ENCODE peak calls at places on chromosomes 4 and X, in ten cellular contexts. X, I, T, J, C, D, S, E, B and Z are unnamed samples.

GRCh38 chr4:62487016-62487415 is 1286.9 kb downstream of the ADGRL3 start:
- DNase-seq in X (no peak), I (no peak), T (no peak), J (no peak), C (no peak), D (no peak), S (no peak), E (no peak), B (no peak), Z (no peak)

GRCh38 chr4:166277406-166277805 is 404.4 kb downstream of the TLL1 start:
- DNase-seq in X (no peak), I (no peak), T (no peak), J (no peak), C (no peak), D (no peak), S (no peak), E (no peak), B (no peak), Z (no peak)

GRCh38 chr4:36088542-36088941 is 155.8 kb downstream of the ARAP2 start:
- DNase-seq in X (no peak), I (no peak), T (no peak), J (no peak), C (no peak), D (no peak), S (no peak), E (no peak), B (no peak), Z (no peak)

GRCh38 chr4:182716207-182716606 is 201.0 kb downstream of the DCTD start:
- DNase-seq in X (no peak), I (no peak), T (no peak), J (no peak), C (no peak), D (no peak), S (no peak), E (no peak), B (no peak), Z (no peak)

GRCh38 chrX:45505214-45505613 is 304.5 kb upstream of the DIPK2B start:
- DNase-seq in X (peak; percentile 44), I (peak; percentile 74), T (no peak), J (no peak), C (no peak), D (peak; percentile 71), S (peak; percentile 85), E (no peak), B (no peak), Z (no peak)

GRCh38 chrX:154600962-154601374 is 16.0 kb downstream of the CTAG1A start:
- DNase-seq in X (peak; percentile 9), I (no peak), T (no peak), J (no peak), C (no peak), D (no peak), S (no peak), E (no peak), B (no peak), Z (no peak)

GRCh38 chr4:2714071-2714770 is 41.9 kb downstream of the TNIP2 start:
- DNase-seq in X (no peak), I (no peak), T (peak; percentile 52), J (no peak), C (no peak), D (peak; percentile 26), S (peak; percentile 74), E (no peak), B (peak; percentile 13), Z (no peak)

GRCh38 chr4:68228568-68228967 is 16.9 kb downstream of the TMPRSS11B start:
- DNase-seq in X (no peak), I (no peak), T (no peak), J (no peak), C (no peak), D (no peak), S (no peak), E (no peak), B (no peak), Z (no peak)

GRCh38 chr4:2271279-2272025 is 9.5 kb upstream of the MXD4 start:
- DNase-seq in X (no peak), I (no peak), T (no peak), J (no peak), C (no peak), D (no peak), S (no peak), E (no peak), B (no peak), Z (no peak)

GRCh38 chrX:39995457-39995856 is 102.3 kb downstream of the BCOR start:
- DNase-seq in X (no peak), I (no peak), T (no peak), J (no peak), C (no peak), D (no peak), S (no peak), E (no peak), B (no peak), Z (no peak)

GRCh38 chrX:133290076-133290475 is 71.9 kb upstream of the TFDP3 start:
- DNase-seq in X (no peak), I (no peak), T (no peak), J (no peak), C (no peak), D (peak; percentile 17), S (peak; percentile 48), E (no peak), B (no peak), Z (no peak)

GRCh38 chr4:73867783-73868182 is 1.4 kb upstream of the CXCL1 start:
- DNase-seq in X (peak; percentile 80), I (peak; percentile 31), T (no peak), J (no peak), C (peak; percentile 56), D (no peak), S (no peak), E (no peak), B (no peak), Z (no peak)

GRCh38 chr4:141133146-141134006 is at the start of gene RNF150:
- DNase-seq in X (no peak), I (peak; percentile 93), T (peak; percentile 62), J (peak; percentile 79), C (peak; percentile 53), D (peak; percentile 84), S (peak; percentile 87), E (peak; percentile 77), B (peak; percentile 8), Z (no peak)

GRCh38 chrX:154354516-154354915 is 19.9 kb downstream of the FLNA start:
- DNase-seq in X (no peak), I (no peak), T (no peak), J (no peak), C (no peak), D (no peak), S (no peak), E (no peak), B (no peak), Z (no peak)

GRCh38 chr4:40164459-40164858 is 32.4 kb upstream of the RHOH start:
- DNase-seq in X (no peak), I (no peak), T (no peak), J (no peak), C (no peak), D (no peak), S (no peak), E (no peak), B (no peak), Z (no peak)